ENCODE peak calls at places on chromosomes 11 and 22, in seven cellular contexts. One of them, this sample, is unnamed.

GRCh38 chr11:33172996-33173395 is 11.7 kb upstream of the CSTF3 start:
- DNase-seq in GM20000: no peak
- DNase-seq in endothelial cell: no peak
- DNase-seq in pulmonary artery endothelial cell: no peak
- DNase-seq in HFFc6: no peak
- DNase-seq in NCI-H226: peak
- DNase-seq in astrocyte: no peak
- DNase-seq in this sample: no peak

GRCh38 chr11:15038963-15039362 is 34.4 kb upstream of the CALCB start:
- DNase-seq in GM20000: no peak
- DNase-seq in endothelial cell: no peak
- DNase-seq in pulmonary artery endothelial cell: no peak
- DNase-seq in HFFc6: peak
- DNase-seq in NCI-H226: no peak
- DNase-seq in astrocyte: no peak
- DNase-seq in this sample: peak

GRCh38 chr22:20421507-20421874 is 16.1 kb downstream of the SCARF2 start:
- DNase-seq in GM20000: no peak
- DNase-seq in endothelial cell: no peak
- DNase-seq in pulmonary artery endothelial cell: no peak
- DNase-seq in HFFc6: no peak
- DNase-seq in NCI-H226: no peak
- DNase-seq in astrocyte: no peak
- DNase-seq in this sample: no peak

GRCh38 chr11:36091256-36091811 is 147.5 kb downstream of the LDLRAD3 start:
- DNase-seq in GM20000: no peak
- DNase-seq in endothelial cell: no peak
- DNase-seq in pulmonary artery endothelial cell: no peak
- DNase-seq in HFFc6: peak
- DNase-seq in NCI-H226: peak
- DNase-seq in astrocyte: peak
- DNase-seq in this sample: no peak

GRCh38 chr11:110962907-110963306 is 250.7 kb upstream of the ARHGAP20 start:
- DNase-seq in GM20000: no peak
- DNase-seq in endothelial cell: no peak
- DNase-seq in pulmonary artery endothelial cell: no peak
- DNase-seq in HFFc6: no peak
- DNase-seq in NCI-H226: no peak
- DNase-seq in astrocyte: peak
- DNase-seq in this sample: no peak

GRCh38 chr11:126129681-126130671 is 67.3 kb upstream of the CDON start:
- DNase-seq in GM20000: no peak
- DNase-seq in endothelial cell: no peak
- DNase-seq in pulmonary artery endothelial cell: no peak
- DNase-seq in HFFc6: no peak
- DNase-seq in NCI-H226: no peak
- DNase-seq in astrocyte: no peak
- DNase-seq in this sample: no peak

GRCh38 chr11:90525962-90526361 is 303.1 kb upstream of the CHORDC1 start:
- DNase-seq in GM20000: no peak
- DNase-seq in endothelial cell: no peak
- DNase-seq in pulmonary artery endothelial cell: no peak
- DNase-seq in HFFc6: no peak
- DNase-seq in NCI-H226: no peak
- DNase-seq in astrocyte: no peak
- DNase-seq in this sample: no peak

GRCh38 chr11:76753950-76754349 is 29.2 kb upstream of the TSKU start:
- DNase-seq in GM20000: no peak
- DNase-seq in endothelial cell: no peak
- DNase-seq in pulmonary artery endothelial cell: no peak
- DNase-seq in HFFc6: no peak
- DNase-seq in NCI-H226: no peak
- DNase-seq in astrocyte: no peak
- DNase-seq in this sample: no peak

GRCh38 chr11:21514298-21514697 is 678.6 kb upstream of the ANO5 start:
- DNase-seq in GM20000: no peak
- DNase-seq in endothelial cell: peak
- DNase-seq in pulmonary artery endothelial cell: no peak
- DNase-seq in HFFc6: no peak
- DNase-seq in NCI-H226: no peak
- DNase-seq in astrocyte: no peak
- DNase-seq in this sample: peak

GRCh38 chr11:34351687-34352469 is 5.9 kb downstream of the ABTB2 start:
- DNase-seq in GM20000: peak
- DNase-seq in endothelial cell: no peak
- DNase-seq in pulmonary artery endothelial cell: no peak
- DNase-seq in HFFc6: no peak
- DNase-seq in NCI-H226: no peak
- DNase-seq in astrocyte: no peak
- DNase-seq in this sample: no peak

GRCh38 chr22:39095971-39096370 is 1.1 kb upstream of the APOBEC3H start:
- DNase-seq in GM20000: no peak
- DNase-seq in endothelial cell: no peak
- DNase-seq in pulmonary artery endothelial cell: no peak
- DNase-seq in HFFc6: no peak
- DNase-seq in NCI-H226: no peak
- DNase-seq in astrocyte: no peak
- DNase-seq in this sample: no peak

GRCh38 chr11:97856666-97857065 is 1164.1 kb upstream of the CNTN5 start:
- DNase-seq in GM20000: no peak
- DNase-seq in endothelial cell: no peak
- DNase-seq in pulmonary artery endothelial cell: no peak
- DNase-seq in HFFc6: no peak
- DNase-seq in NCI-H226: no peak
- DNase-seq in astrocyte: no peak
- DNase-seq in this sample: no peak

GRCh38 chr22:41480397-41480735 is 11.4 kb downstream of the ACO2 start:
- DNase-seq in GM20000: no peak
- DNase-seq in endothelial cell: no peak
- DNase-seq in pulmonary artery endothelial cell: no peak
- DNase-seq in HFFc6: peak
- DNase-seq in NCI-H226: no peak
- DNase-seq in astrocyte: peak
- DNase-seq in this sample: no peak

GRCh38 chr11:130762342-130763037 is 153.8 kb downstream of the SNX19 start:
- DNase-seq in GM20000: no peak
- DNase-seq in endothelial cell: no peak
- DNase-seq in pulmonary artery endothelial cell: no peak
- DNase-seq in HFFc6: no peak
- DNase-seq in NCI-H226: no peak
- DNase-seq in astrocyte: no peak
- DNase-seq in this sample: peak

GRCh38 chr22:47918276-47918928 is 1156.0 kb downstream of the TBC1D22A start:
- DNase-seq in GM20000: peak
- DNase-seq in endothelial cell: no peak
- DNase-seq in pulmonary artery endothelial cell: no peak
- DNase-seq in HFFc6: no peak
- DNase-seq in NCI-H226: no peak
- DNase-seq in astrocyte: no peak
- DNase-seq in this sample: no peak

GRCh38 chr11:69603163-69603836 is 37.7 kb upstream of the CCND1 start:
- DNase-seq in GM20000: no peak
- DNase-seq in endothelial cell: no peak
- DNase-seq in pulmonary artery endothelial cell: no peak
- DNase-seq in HFFc6: no peak
- DNase-seq in NCI-H226: no peak
- DNase-seq in astrocyte: no peak
- DNase-seq in this sample: no peak

GRCh38 chr11:67376421-67376820 is 3.0 kb upstream of the CLCF1 start:
- DNase-seq in GM20000: no peak
- DNase-seq in endothelial cell: no peak
- DNase-seq in pulmonary artery endothelial cell: no peak
- DNase-seq in HFFc6: no peak
- DNase-seq in NCI-H226: no peak
- DNase-seq in astrocyte: no peak
- DNase-seq in this sample: no peak

GRCh38 chr11:7592706-7593105 is 78.9 kb downstream of the PPFIBP2 start:
- DNase-seq in GM20000: no peak
- DNase-seq in endothelial cell: no peak
- DNase-seq in pulmonary artery endothelial cell: no peak
- DNase-seq in HFFc6: peak
- DNase-seq in NCI-H226: peak
- DNase-seq in astrocyte: no peak
- DNase-seq in this sample: no peak

GRCh38 chr11:65165847-65166317 is 4.2 kb upstream of the SPDYC start:
- DNase-seq in GM20000: no peak
- DNase-seq in endothelial cell: no peak
- DNase-seq in pulmonary artery endothelial cell: no peak
- DNase-seq in HFFc6: no peak
- DNase-seq in NCI-H226: no peak
- DNase-seq in astrocyte: no peak
- DNase-seq in this sample: no peak

GRCh38 chr22:27192135-27192900 is 534.9 kb downstream of the MIAT start:
- DNase-seq in GM20000: no peak
- DNase-seq in endothelial cell: no peak
- DNase-seq in pulmonary artery endothelial cell: no peak
- DNase-seq in HFFc6: no peak
- DNase-seq in NCI-H226: no peak
- DNase-seq in astrocyte: peak
- DNase-seq in this sample: no peak

GRCh38 chr11:108224908-108225786 is 2.3 kb downstream of the ATM start:
- DNase-seq in GM20000: no peak
- DNase-seq in endothelial cell: no peak
- DNase-seq in pulmonary artery endothelial cell: no peak
- DNase-seq in HFFc6: no peak
- DNase-seq in NCI-H226: no peak
- DNase-seq in astrocyte: no peak
- DNase-seq in this sample: no peak

GRCh38 chr11:69703711-69704507 is at the start of gene FGF19:
- DNase-seq in GM20000: peak
- DNase-seq in endothelial cell: peak
- DNase-seq in pulmonary artery endothelial cell: no peak
- DNase-seq in HFFc6: no peak
- DNase-seq in NCI-H226: no peak
- DNase-seq in astrocyte: no peak
- DNase-seq in this sample: no peak

GRCh38 chr11:130653838-130654601 is 205.6 kb downstream of the ADAMTS15 start:
- DNase-seq in GM20000: no peak
- DNase-seq in endothelial cell: no peak
- DNase-seq in pulmonary artery endothelial cell: no peak
- DNase-seq in HFFc6: no peak
- DNase-seq in NCI-H226: peak
- DNase-seq in astrocyte: peak
- DNase-seq in this sample: no peak

GRCh38 chr11:79198898-79199250 is 242.0 kb downstream of the TENM4 start:
- DNase-seq in GM20000: no peak
- DNase-seq in endothelial cell: no peak
- DNase-seq in pulmonary artery endothelial cell: no peak
- DNase-seq in HFFc6: peak
- DNase-seq in NCI-H226: peak
- DNase-seq in astrocyte: no peak
- DNase-seq in this sample: no peak

GRCh38 chr11:112542479-112542878 is 281.8 kb upstream of the PLET1 start:
- DNase-seq in GM20000: no peak
- DNase-seq in endothelial cell: no peak
- DNase-seq in pulmonary artery endothelial cell: no peak
- DNase-seq in HFFc6: no peak
- DNase-seq in NCI-H226: no peak
- DNase-seq in astrocyte: no peak
- DNase-seq in this sample: no peak

GRCh38 chr11:2196970-2197770 is 25.6 kb upstream of the TH start:
- DNase-seq in GM20000: peak
- DNase-seq in endothelial cell: peak
- DNase-seq in pulmonary artery endothelial cell: no peak
- DNase-seq in HFFc6: peak
- DNase-seq in NCI-H226: peak
- DNase-seq in astrocyte: peak
- DNase-seq in this sample: peak

GRCh38 chr11:101848262-101848661 is 66.5 kb upstream of the CEP126 start:
- DNase-seq in GM20000: no peak
- DNase-seq in endothelial cell: no peak
- DNase-seq in pulmonary artery endothelial cell: no peak
- DNase-seq in HFFc6: no peak
- DNase-seq in NCI-H226: no peak
- DNase-seq in astrocyte: no peak
- DNase-seq in this sample: no peak

GRCh38 chr22:38820021-38820420 is 23.8 kb downstream of the NPTXR start:
- DNase-seq in GM20000: no peak
- DNase-seq in endothelial cell: no peak
- DNase-seq in pulmonary artery endothelial cell: no peak
- DNase-seq in HFFc6: no peak
- DNase-seq in NCI-H226: no peak
- DNase-seq in astrocyte: no peak
- DNase-seq in this sample: no peak

GRCh38 chr22:38944653-38945052 is 12.8 kb upstream of the APOBEC3A start:
- DNase-seq in GM20000: no peak
- DNase-seq in endothelial cell: no peak
- DNase-seq in pulmonary artery endothelial cell: no peak
- DNase-seq in HFFc6: no peak
- DNase-seq in NCI-H226: no peak
- DNase-seq in astrocyte: no peak
- DNase-seq in this sample: no peak

GRCh38 chr22:45772726-45773125 is 101.1 kb downstream of the ATXN10 start:
- DNase-seq in GM20000: peak
- DNase-seq in endothelial cell: no peak
- DNase-seq in pulmonary artery endothelial cell: no peak
- DNase-seq in HFFc6: no peak
- DNase-seq in NCI-H226: no peak
- DNase-seq in astrocyte: no peak
- DNase-seq in this sample: no peak

GRCh38 chr22:29820941-29821789 is 16.9 kb downstream of the ASCC2 start:
- DNase-seq in GM20000: peak
- DNase-seq in endothelial cell: no peak
- DNase-seq in pulmonary artery endothelial cell: peak
- DNase-seq in HFFc6: peak
- DNase-seq in NCI-H226: peak
- DNase-seq in astrocyte: peak
- DNase-seq in this sample: peak

This sample was measured in foreskin keratinocyte.